ENCODE peak calls at places on chromosomes 3 and 15, in six cellular contexts. Z, D, L, K, Q and T are unnamed samples.
A peak's percentile ranks its signal among the peaks of the same experiment; 100 is the strongest.

GRCh38 chr15:59039225-59039624 is 51.8 kb downstream of the RNF111 start:
- ATAC-seq in Z (no peak), D (no peak), L (no peak), K (no peak), Q (no peak), T (no peak)

GRCh38 chr15:94253742-94254141 is 22.4 kb downstream of the MCTP2 start:
- ATAC-seq in Z (no peak), D (no peak), L (no peak), K (no peak), Q (peak; percentile 83), T (no peak)

GRCh38 chr3:45688194-45688881 is 858 bp upstream of the SACM1L start:
- ATAC-seq in Z (no peak), D (no peak), L (peak; percentile 37), K (peak; percentile 46), Q (peak; percentile 48), T (no peak)

GRCh38 chr15:68353418-68354145 is 76.0 kb downstream of the FEM1B start:
- ATAC-seq in Z (no peak), D (no peak), L (no peak), K (no peak), Q (no peak), T (no peak)

GRCh38 chr3:165259518-165260193 is 63.5 kb upstream of the SLITRK3 start:
- ATAC-seq in Z (peak; percentile 32), D (no peak), L (no peak), K (no peak), Q (peak; percentile 36), T (no peak)

GRCh38 chr3:192848371-192849233 is 69.1 kb downstream of the MB21D2 start:
- ATAC-seq in Z (no peak), D (no peak), L (no peak), K (no peak), Q (peak; percentile 45), T (no peak)

GRCh38 chr15:39079296-39079834 is 501.5 kb upstream of the THBS1 start:
- ATAC-seq in Z (no peak), D (peak; percentile 11), L (no peak), K (no peak), Q (no peak), T (no peak)

GRCh38 chr3:5138214-5138981 is 16.3 kb downstream of the ARL8B start:
- ATAC-seq in Z (no peak), D (no peak), L (peak; percentile 86), K (peak; percentile 28), Q (peak; percentile 48), T (no peak)

GRCh38 chr3:194320744-194321243 is 30.3 kb downstream of the CPN2 start:
- ATAC-seq in Z (no peak), D (no peak), L (peak; percentile 86), K (no peak), Q (no peak), T (no peak)

GRCh38 chr3:178551916-178552321 is 15.7 kb downstream of the KCNMB2 start:
- ATAC-seq in Z (no peak), D (peak; percentile 75), L (no peak), K (no peak), Q (no peak), T (no peak)

GRCh38 chr15:55407631-55407948 is 569 bp downstream of the CCPG1 start:
- ATAC-seq in Z (peak; percentile 2), D (peak; percentile 3), L (peak; percentile 19), K (no peak), Q (no peak), T (no peak)

GRCh38 chr15:65285291-65286068 is 1.2 kb downstream of the PARP16 start:
- ATAC-seq in Z (no peak), D (no peak), L (no peak), K (no peak), Q (no peak), T (no peak)

GRCh38 chr15:40825661-40826088 is 2.8 kb downstream of the PPP1R14D start:
- ATAC-seq in Z (peak; percentile 65), D (no peak), L (peak; percentile 8), K (no peak), Q (no peak), T (no peak)

GRCh38 chr3:144407290-144407689 is 435.7 kb downstream of the DIPK2A start:
- ATAC-seq in Z (no peak), D (no peak), L (no peak), K (no peak), Q (no peak), T (no peak)

GRCh38 chr15:36925671-36926421 is 174.5 kb downstream of the MEIS2 start:
- ATAC-seq in Z (no peak), D (no peak), L (no peak), K (no peak), Q (no peak), T (no peak)

GRCh38 chr3:182914341-182914740 is 66.0 kb downstream of the DCUN1D1 start:
- ATAC-seq in Z (no peak), D (no peak), L (no peak), K (no peak), Q (peak; percentile 79), T (no peak)

GRCh38 chr3:43892061-43892460 is 201.3 kb downstream of the ABHD5 start:
- ATAC-seq in Z (no peak), D (no peak), L (no peak), K (no peak), Q (no peak), T (no peak)
- H3K27ac ChIP-seq in Z (no peak overlapping the region), D (no peak overlapping the region), L (no peak overlapping the region), K (no peak overlapping the region), Q (no peak overlapping the region), T (no peak overlapping the region)

GRCh38 chr3:184750684-184751083 is 38.8 kb upstream of the MAGEF1 start:
- ATAC-seq in Z (no peak), D (no peak), L (no peak), K (no peak), Q (no peak), T (no peak)

GRCh38 chr3:184755315-184755731 is 43.5 kb upstream of the MAGEF1 start:
- ATAC-seq in Z (no peak), D (no peak), L (no peak), K (no peak), Q (peak; percentile 17), T (no peak)

GRCh38 chr3:184751204-184751809 is 39.4 kb upstream of the MAGEF1 start:
- ATAC-seq in Z (no peak), D (no peak), L (no peak), K (no peak), Q (no peak), T (no peak)

GRCh38 chr3:184749168-184749744 is 37.4 kb upstream of the MAGEF1 start:
- ATAC-seq in Z (no peak), D (no peak), L (no peak), K (no peak), Q (no peak), T (no peak)

DNA sequence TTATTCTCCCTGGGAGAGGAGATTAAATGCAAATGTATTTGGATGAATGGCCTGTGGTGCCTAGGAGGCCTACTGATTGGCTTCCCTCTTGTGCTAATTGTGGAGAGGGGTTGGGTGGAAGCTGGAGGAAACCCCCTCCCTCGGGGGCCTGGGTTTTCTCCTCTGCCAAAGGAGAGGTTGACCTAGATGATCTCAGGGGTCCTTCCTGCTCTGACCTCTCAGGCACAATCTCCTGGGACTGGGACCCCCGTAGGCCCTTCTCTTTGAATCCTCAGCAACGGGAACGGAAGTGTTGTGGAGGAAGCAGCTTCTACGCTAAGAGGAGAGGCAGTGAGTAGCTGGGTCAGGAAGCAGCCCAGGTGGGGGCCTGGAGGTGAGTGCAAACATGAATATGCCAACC is 40.5 kb upstream of the MAGEF1 start:
- ATAC-seq in Z (no peak), D (no peak), L (no peak), K (no peak), Q (no peak), T (no peak)
- H3K4me3 ChIP-seq in Z (no peak overlapping the region), D (no peak overlapping the region), L (no peak overlapping the region), K (no peak overlapping the region), Q (no peak overlapping the region), T (no peak overlapping the region)

GRCh38 chr15:85620321-85621044 is 174.2 kb downstream of the KLHL25 start:
- ATAC-seq in Z (no peak), D (peak; percentile 48), L (no peak), K (no peak), Q (no peak), T (peak; percentile 10)
- TF ChIP-seq POLR2AphosphoS5 in Z (no peak), D (peak; percentile 39), L (no peak), K (no peak), Q (no peak), T (peak; percentile 88)

GRCh38 chr3:134067311-134068161 is 37.8 kb upstream of the SLCO2A1 start:
- ATAC-seq in Z (no peak), D (no peak), L (peak; percentile 27), K (no peak), Q (no peak), T (no peak)

GRCh38 chr3:134064081-134064480 is 34.4 kb upstream of the SLCO2A1 start:
- ATAC-seq in Z (no peak), D (no peak), L (no peak), K (no peak), Q (no peak), T (no peak)

GRCh38 chr3:134065836-134066538 is 36.3 kb upstream of the SLCO2A1 start:
- ATAC-seq in Z (no peak), D (no peak), L (peak; percentile 26), K (no peak), Q (no peak), T (no peak)

GRCh38 chr3:134066539-134067310 is 37.0 kb upstream of the SLCO2A1 start:
- ATAC-seq in Z (no peak), D (peak; percentile 12), L (peak; percentile 55), K (no peak), Q (no peak), T (peak; percentile 65)

DNA sequence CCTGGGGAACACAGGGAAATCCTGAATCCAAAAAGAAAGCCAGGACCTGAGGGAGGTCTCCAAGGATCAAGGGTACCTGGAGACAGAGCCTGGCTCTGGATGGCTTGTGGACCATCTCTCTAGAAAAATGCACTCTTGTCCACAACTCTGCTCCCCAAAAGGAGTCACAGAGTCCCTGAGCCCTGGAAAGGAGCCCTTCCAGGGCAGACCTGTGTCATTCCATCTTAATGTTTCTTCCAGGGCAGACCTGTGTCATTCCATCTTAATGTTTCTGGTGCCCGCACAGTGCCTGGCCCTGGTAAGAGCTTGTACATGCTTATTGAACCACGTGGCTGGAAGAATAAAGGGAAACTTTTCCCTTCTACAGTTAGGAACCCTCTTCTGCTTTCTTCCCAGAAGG is 35.5 kb upstream of the SLCO2A1 start:
- ATAC-seq in Z (no peak), D (no peak), L (no peak), K (no peak), Q (no peak), T (no peak)
- H3K27ac ChIP-seq in Z (no peak overlapping the region), D (peak overlapping the region; percentile 35), L (no peak overlapping the region), K (no peak overlapping the region), Q (no peak overlapping the region), T (no peak overlapping the region)

GRCh38 chr15:88747626-88748025 is 55.6 kb upstream of the ACAN start:
- ATAC-seq in Z (no peak), D (no peak), L (no peak), K (no peak), Q (no peak), T (no peak)
- H3K4me3 ChIP-seq in Z (no peak overlapping the region), D (no peak overlapping the region), L (no peak overlapping the region), K (no peak overlapping the region), Q (no peak overlapping the region), T (no peak overlapping the region)

DNA sequence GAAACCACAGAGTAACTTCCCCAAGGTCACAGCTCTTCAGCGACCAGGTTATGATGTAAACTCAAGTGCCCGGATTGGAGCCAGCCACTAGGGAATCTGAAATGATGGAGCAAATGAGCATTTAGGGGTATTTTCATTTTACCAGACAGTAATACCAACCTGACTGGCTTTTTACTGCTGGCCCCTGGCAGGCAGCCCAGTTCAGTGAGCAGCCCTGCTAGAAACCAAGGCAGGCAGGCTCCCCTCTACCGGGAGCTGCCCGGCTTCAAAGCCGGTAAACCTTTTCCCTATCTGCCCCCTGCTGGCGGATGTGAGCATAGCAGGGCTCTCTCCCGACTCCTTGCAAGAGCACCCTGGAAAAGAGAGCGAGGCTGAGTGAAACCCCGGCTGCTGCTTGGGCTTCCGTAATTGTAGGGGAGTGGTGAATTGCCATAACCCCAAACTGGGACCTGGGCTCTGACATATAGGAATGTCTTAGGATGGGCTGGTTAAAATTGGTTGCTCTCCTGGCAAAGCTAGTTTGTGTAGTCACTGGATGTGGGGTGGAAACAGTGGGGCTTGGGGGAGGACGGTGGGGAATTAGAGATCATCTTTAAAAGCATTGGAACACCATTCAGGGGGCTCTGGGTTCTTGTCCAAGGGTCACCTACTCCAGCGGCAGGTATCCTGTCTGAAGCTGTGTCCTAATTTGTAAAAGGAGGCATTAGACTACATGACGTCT is 98.0 kb upstream of the TNFAIP8L3 start:
- ATAC-seq in Z (peak; percentile 99), D (peak; percentile 94), L (peak; percentile 91), K (peak; percentile 98), Q (peak; percentile 97), T (peak; percentile 79)
- TF ChIP-seq POLR2AphosphoS5 in Z (no peak), D (no peak), L (no peak), K (no peak), Q (no peak), T (no peak)